ENCODE peak calls at places on chromosomes 7 and 10, in five cellular contexts. M is foreskin keratinocyte; F is AG04449; X is stimulated activated CD4-positive, alpha-beta T cell treated with anti-CD3 and anti-CD28 coated beads, Interleukin-1b, Interleukin-23, amount 100 ng/mL, for 24 hours; C is NCI-H524 treated with DMSO at 0.1 percent for 48 hours. L is an unnamed sample.

GRCh38 chr7:151410405-151411390 is 860 bp upstream of the WDR86 start:
- DNase-seq in F (no peak), C (no peak), M (no peak), X (no peak), L (no peak)

GRCh38 chr7:22295402-22296264 is 61.3 kb downstream of the RAPGEF5 start:
- DNase-seq in C (no peak), X (no peak), F (no peak), M (no peak), L (no peak)

GRCh38 chr10:69748621-69749020 is 53.1 kb upstream of the COL13A1 start:
- DNase-seq in F (no peak), C (no peak), X (no peak), M (no peak), L (peak; percentile 56)

GRCh38 chr10:120612756-120613155 is 155.7 kb downstream of the PLPP4 start:
- DNase-seq in M (no peak), F (no peak), X (no peak), C (no peak), L (no peak)

GRCh38 chr7:55132890-55133551 is 114.2 kb downstream of the EGFR start:
- DNase-seq in M (peak; percentile 100), X (peak; percentile 6), F (peak; percentile 89), C (no peak), L (peak; percentile 91)

GRCh38 chr10:59382831-59383295 is 20.5 kb upstream of the FAM13C start:
- DNase-seq in M (no peak), X (no peak), C (no peak), F (no peak), L (no peak)

GRCh38 chr10:48332871-48333216 is 26.4 kb downstream of the MAPK8 start:
- DNase-seq in C (no peak), M (no peak), X (no peak), F (no peak), L (no peak)

GRCh38 chr10:101131962-101132635 is 999 bp downstream of the TLX1 start:
- DNase-seq in X (no peak), C (no peak), F (no peak), M (no peak), L (no peak)

GRCh38 chr7:95545666-95546065 is 50.6 kb downstream of the PDK4 start:
- DNase-seq in F (no peak), C (no peak), M (peak; percentile 5), X (no peak), L (no peak)

GRCh38 chr7:110507832-110508231 is 583.1 kb upstream of the LRRN3 start:
- DNase-seq in X (no peak), M (no peak), C (no peak), F (no peak), L (no peak)

GRCh38 chr7:159059629-159060028 is 85.0 kb downstream of the VIPR2 start:
- DNase-seq in C (no peak), X (no peak), F (no peak), M (no peak), L (no peak)

GRCh38 chr10:73836427-73836826 is 25.0 kb upstream of the NDST2 start:
- DNase-seq in C (no peak), M (no peak), F (no peak), X (no peak), L (no peak)

GRCh38 chr10:2081501-2081900 is 344.2 kb upstream of the ADARB2 start:
- DNase-seq in F (no peak), C (no peak), X (no peak), M (no peak), L (no peak)

GRCh38 chr7:148729984-148730733 is 31.5 kb downstream of the CUL1 start:
- DNase-seq in M (no peak), C (no peak), F (no peak), X (no peak), L (peak; percentile 32)

GRCh38 chr10:69220041-69220451 is at the start of gene HKDC1:
- DNase-seq in F (no peak), M (no peak), C (no peak), X (no peak), L (no peak)

GRCh38 chr7:16309129-16309528 is 112.2 kb downstream of the CRPPA start:
- DNase-seq in M (no peak), F (no peak), C (no peak), X (no peak), L (no peak)

GRCh38 chr10:114437456-114438292 is 33.4 kb upstream of the AFAP1L2 start:
- DNase-seq in M (no peak), X (no peak), C (no peak), F (no peak), L (peak; percentile 56)

GRCh38 chr7:1043552-1044188 is 676 bp upstream of the GPR146 start:
- DNase-seq in X (no peak), M (no peak), C (no peak), F (no peak), L (no peak)

L was measured in AG08395.